ENCODE peak calls at places on chromosomes 11 and 22, in six cellular contexts. One of them, this sample, is unnamed.

GRCh38 chr11:128324531-128325141 is 262.7 kb downstream of the ETS1 start:
- DNase-seq in NCI-H1092: no peak
- DNase-seq in stimulated activated CD4-positive, alpha-beta T cell treated with anti-CD3 and anti-CD28 coated beads, TNF-alpha, amount 100 ng/mL, for 1 hour: peak; percentile 45
- DNase-seq in SK-N-SH: no peak
- DNase-seq in endodermal cell: no peak
- DNase-seq in KBM-7: no peak
- DNase-seq in this sample: no peak

GRCh38 chr11:108549319-108549885 is 44.2 kb downstream of the EXPH5 start:
- DNase-seq in endodermal cell: no peak
- DNase-seq in KBM-7: no peak
- DNase-seq in SK-N-SH: no peak
- DNase-seq in NCI-H1092: no peak
- DNase-seq in stimulated activated CD4-positive, alpha-beta T cell treated with anti-CD3 and anti-CD28 coated beads, TNF-alpha, amount 100 ng/mL, for 1 hour: no peak
- DNase-seq in this sample: no peak

GRCh38 chr11:35087648-35088047 is 51.3 kb upstream of the CD44 start:
- DNase-seq in NCI-H1092: no peak
- DNase-seq in KBM-7: peak; percentile 86
- DNase-seq in SK-N-SH: no peak
- DNase-seq in endodermal cell: no peak
- DNase-seq in stimulated activated CD4-positive, alpha-beta T cell treated with anti-CD3 and anti-CD28 coated beads, TNF-alpha, amount 100 ng/mL, for 1 hour: no peak
- DNase-seq in this sample: no peak

GRCh38 chr11:20669833-20670684 is 673 bp downstream of the NELL1 start:
- DNase-seq in endodermal cell: peak; percentile 71
- DNase-seq in KBM-7: no peak
- DNase-seq in SK-N-SH: peak; percentile 67
- DNase-seq in NCI-H1092: no peak
- DNase-seq in stimulated activated CD4-positive, alpha-beta T cell treated with anti-CD3 and anti-CD28 coated beads, TNF-alpha, amount 100 ng/mL, for 1 hour: no peak
- DNase-seq in this sample: no peak

GRCh38 chr11:94330789-94331188 is 26.4 kb downstream of the IZUMO1R start:
- DNase-seq in stimulated activated CD4-positive, alpha-beta T cell treated with anti-CD3 and anti-CD28 coated beads, TNF-alpha, amount 100 ng/mL, for 1 hour: no peak
- DNase-seq in endodermal cell: no peak
- DNase-seq in KBM-7: no peak
- DNase-seq in SK-N-SH: no peak
- DNase-seq in NCI-H1092: no peak
- DNase-seq in this sample: no peak

GRCh38 chr11:15901046-15901445 is 455.3 kb downstream of the SOX6 start:
- DNase-seq in KBM-7: no peak
- DNase-seq in SK-N-SH: no peak
- DNase-seq in endodermal cell: peak; percentile 80
- DNase-seq in stimulated activated CD4-positive, alpha-beta T cell treated with anti-CD3 and anti-CD28 coated beads, TNF-alpha, amount 100 ng/mL, for 1 hour: no peak
- DNase-seq in NCI-H1092: no peak
- DNase-seq in this sample: no peak

GRCh38 chr11:129315781-129316579 is 59.7 kb upstream of the BARX2 start:
- DNase-seq in SK-N-SH: no peak
- DNase-seq in stimulated activated CD4-positive, alpha-beta T cell treated with anti-CD3 and anti-CD28 coated beads, TNF-alpha, amount 100 ng/mL, for 1 hour: no peak
- DNase-seq in KBM-7: no peak
- DNase-seq in NCI-H1092: peak; percentile 83
- DNase-seq in endodermal cell: peak; percentile 90
- DNase-seq in this sample: no peak

GRCh38 chr11:75663808-75664207 is 5.0 kb downstream of the MAP6 start:
- DNase-seq in NCI-H1092: no peak
- DNase-seq in SK-N-SH: no peak
- DNase-seq in endodermal cell: no peak
- DNase-seq in KBM-7: no peak
- DNase-seq in stimulated activated CD4-positive, alpha-beta T cell treated with anti-CD3 and anti-CD28 coated beads, TNF-alpha, amount 100 ng/mL, for 1 hour: no peak
- DNase-seq in this sample: no peak

GRCh38 chr11:126162286-126163030 is 49.0 kb downstream of the RPUSD4 start:
- DNase-seq in endodermal cell: no peak
- DNase-seq in stimulated activated CD4-positive, alpha-beta T cell treated with anti-CD3 and anti-CD28 coated beads, TNF-alpha, amount 100 ng/mL, for 1 hour: no peak
- DNase-seq in KBM-7: no peak
- DNase-seq in NCI-H1092: no peak
- DNase-seq in SK-N-SH: no peak
- DNase-seq in this sample: no peak

GRCh38 chr22:44847380-44847779 is 95.0 kb downstream of the ARHGAP8 start:
- DNase-seq in KBM-7: no peak
- DNase-seq in endodermal cell: no peak
- DNase-seq in stimulated activated CD4-positive, alpha-beta T cell treated with anti-CD3 and anti-CD28 coated beads, TNF-alpha, amount 100 ng/mL, for 1 hour: no peak
- DNase-seq in SK-N-SH: peak; percentile 58
- DNase-seq in NCI-H1092: no peak
- DNase-seq in this sample: no peak

GRCh38 chr11:95821640-95822039 is 31.3 kb downstream of the CEP57 start:
- DNase-seq in NCI-H1092: no peak
- DNase-seq in endodermal cell: no peak
- DNase-seq in KBM-7: no peak
- DNase-seq in stimulated activated CD4-positive, alpha-beta T cell treated with anti-CD3 and anti-CD28 coated beads, TNF-alpha, amount 100 ng/mL, for 1 hour: no peak
- DNase-seq in SK-N-SH: no peak
- DNase-seq in this sample: no peak

GRCh38 chr22:31099386-31099785 is 8.0 kb downstream of the SELENOM start:
- DNase-seq in KBM-7: no peak
- DNase-seq in endodermal cell: no peak
- DNase-seq in stimulated activated CD4-positive, alpha-beta T cell treated with anti-CD3 and anti-CD28 coated beads, TNF-alpha, amount 100 ng/mL, for 1 hour: no peak
- DNase-seq in NCI-H1092: no peak
- DNase-seq in SK-N-SH: no peak
- DNase-seq in this sample: peak; percentile 76

GRCh38 chr22:25754527-25755202 is 12.7 kb downstream of the MYO18B start:
- DNase-seq in stimulated activated CD4-positive, alpha-beta T cell treated with anti-CD3 and anti-CD28 coated beads, TNF-alpha, amount 100 ng/mL, for 1 hour: no peak
- DNase-seq in KBM-7: no peak
- DNase-seq in endodermal cell: no peak
- DNase-seq in SK-N-SH: no peak
- DNase-seq in NCI-H1092: no peak
- DNase-seq in this sample: peak; percentile 97

This sample was measured in ascending aorta.